ENCODE peak calls at places on chromosomes 11 and 22, in four cellular contexts. U, H, T and F are unnamed samples.

GRCh38 chr11:92556435-92556834 is 331.8 kb downstream of the FAT3 start:
- DNase-seq in U (no peak), H (no peak), T (no peak), F (no peak)

GRCh38 chr11:108853864-108854263 is 189.0 kb downstream of the DDX10 start:
- DNase-seq in U (no peak), H (no peak), T (no peak), F (no peak)

GRCh38 chr11:99973993-99974392 is 713.1 kb upstream of the ARHGAP42 start:
- DNase-seq in U (no peak), H (no peak), T (no peak), F (no peak)

GRCh38 chr11:129973068-129973467 is 29.6 kb downstream of the PRDM10 start:
- DNase-seq in U (no peak), H (no peak), T (no peak), F (peak)

GRCh38 chr11:57315491-57315890 is 9.3 kb downstream of the TNKS1BP1 start:
- DNase-seq in U (no peak), H (peak), T (no peak), F (no peak)

GRCh38 chr11:55457641-55458040 is 89.9 kb downstream of the OR4A15 start:
- DNase-seq in U (no peak), H (no peak), T (no peak), F (no peak)

GRCh38 chr22:26953380-26953807 is 296.0 kb downstream of the MIAT start:
- DNase-seq in U (no peak), H (no peak), T (no peak), F (no peak)

GRCh38 chr11:45677811-45678515 is 12.5 kb upstream of the CHST1 start:
- DNase-seq in U (no peak), H (no peak), T (no peak), F (no peak)

GRCh38 chr11:33835143-33835878 is 56.6 kb downstream of the LMO2 start:
- DNase-seq in U (no peak), H (peak), T (peak), F (no peak)

GRCh38 chr11:114821626-114822025 is 143.3 kb downstream of the NXPE2 start:
- DNase-seq in U (no peak), H (peak), T (no peak), F (no peak)

GRCh38 chr11:64040684-64041267 is 5.0 kb downstream of the FLRT1 start:
- DNase-seq in U (no peak), H (peak), T (no peak), F (no peak)

GRCh38 chr11:67285541-67286498 is 3.3 kb upstream of the ANKRD13D start:
- DNase-seq in U (no peak), H (no peak), T (no peak), F (peak)

GRCh38 chr11:21625982-21626381 is 566.9 kb upstream of the ANO5 start:
- DNase-seq in U (no peak), H (no peak), T (no peak), F (peak)

GRCh38 chr11:95230054-95231034 is 658 bp downstream of the SESN3 start:
- DNase-seq in U (no peak), H (no peak), T (no peak), F (no peak)

DNA sequence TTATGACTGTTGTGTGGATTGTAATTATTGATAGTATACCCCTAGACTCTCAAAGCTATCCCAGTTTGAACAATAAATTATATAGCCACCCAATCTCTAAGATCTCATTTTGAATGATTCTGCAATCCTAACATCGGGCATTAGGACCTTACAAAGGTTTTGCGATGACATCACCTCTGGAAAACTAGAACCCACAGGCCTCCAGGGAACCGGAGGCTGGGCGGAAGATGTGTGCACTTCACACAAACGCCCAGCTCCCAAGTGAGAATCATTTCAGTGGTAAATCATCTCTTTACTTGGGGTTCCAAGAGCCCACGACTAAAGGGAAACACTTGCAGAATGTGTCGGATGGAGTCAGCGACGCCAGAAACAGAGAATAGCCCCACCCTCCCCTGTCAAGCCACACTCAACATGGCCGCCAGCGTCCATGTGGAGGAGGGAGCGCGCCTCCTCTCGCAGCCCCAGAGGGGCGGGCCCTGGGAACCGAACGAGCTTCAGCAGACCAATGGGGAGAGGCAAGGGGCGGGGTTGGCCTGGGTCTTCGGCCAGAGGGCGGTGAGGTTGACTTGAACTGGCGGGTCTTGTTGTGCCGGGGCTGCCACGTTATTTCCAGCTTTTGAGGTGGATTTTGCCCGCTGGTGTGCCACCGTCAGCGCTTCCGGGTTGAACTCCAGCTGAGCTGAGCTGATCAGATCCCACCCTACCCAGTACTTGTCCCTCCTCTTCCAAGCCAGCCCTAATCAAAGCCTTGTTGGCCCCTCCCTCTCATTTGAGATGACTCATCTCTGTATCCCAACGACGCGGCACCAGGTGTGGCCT is 8.4 kb upstream of the MRPL48 start:
- DNase-seq in U (peak), H (peak), T (peak), F (peak)
- TF ChIP-seq POLR2AphosphoS5 in U (peak), H (peak), T (peak), F (peak)

GRCh38 chr11:111358038-111359001 is 20.8 kb downstream of the POU2AF1 start:
- DNase-seq in U (no peak), H (no peak), T (no peak), F (no peak)

GRCh38 chr11:111357150-111358037 is 21.7 kb downstream of the POU2AF1 start:
- DNase-seq in U (no peak), H (no peak), T (no peak), F (no peak)

GRCh38 chr11:111360150-111361043 is 18.7 kb downstream of the POU2AF1 start:
- DNase-seq in U (no peak), H (no peak), T (no peak), F (no peak)

GRCh38 chr11:111361082-111361801 is 17.8 kb downstream of the POU2AF1 start:
- DNase-seq in U (no peak), H (no peak), T (no peak), F (no peak)

GRCh38 chr11:111359223-111360149 is 19.6 kb downstream of the POU2AF1 start:
- DNase-seq in U (no peak), H (no peak), T (no peak), F (no peak)
- TF ChIP-seq SPI1 in U (no peak), H (no peak), T (no peak), F (no peak)

GRCh38 chr11:66263231-66263630 is 5.2 kb upstream of the RAB1B start:
- DNase-seq in U (no peak), H (no peak), T (no peak), F (no peak)
- TF ChIP-seq POLR2AphosphoS5 in U (no peak), H (no peak), T (no peak), F (no peak)

DNA sequence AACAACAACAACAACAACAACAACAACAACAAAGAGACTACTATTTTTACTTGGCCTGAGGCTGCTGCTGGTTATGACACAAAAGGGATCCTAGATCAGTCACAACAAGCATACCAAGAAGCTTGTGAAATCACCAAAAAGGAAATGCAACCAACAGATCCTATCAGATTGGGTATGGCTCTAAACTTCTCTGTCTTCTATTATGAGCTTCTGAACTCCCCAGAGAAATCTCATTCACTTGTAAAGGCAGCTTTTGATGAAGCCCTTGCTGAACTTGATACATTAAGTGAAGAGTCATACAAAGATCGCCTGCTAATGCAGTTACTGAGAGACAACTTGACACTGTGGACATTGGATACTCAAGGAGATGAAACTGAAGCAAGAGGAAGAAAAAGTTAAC is 10.4 kb upstream of the MS4A2 start:
- DNase-seq in U (no peak), H (no peak), T (no peak), F (peak)
- TF ChIP-seq SPI1 in U (no peak), H (no peak), T (no peak), F (no peak)

GRCh38 chr22:28883657-28883916 is 215 bp downstream of the ZNRF3 start:
- DNase-seq in U (no peak), H (no peak), T (no peak), F (no peak)

GRCh38 chr22:28883917-28884753 is 763 bp downstream of the ZNRF3 start:
- DNase-seq in U (peak), H (peak), T (no peak), F (no peak)

GRCh38 chr22:28884754-28885375 is 1.5 kb downstream of the ZNRF3 start:
- DNase-seq in U (no peak), H (peak), T (no peak), F (no peak)

GRCh38 chr22:28882545-28882877 is 861 bp upstream of the ZNRF3 start:
- DNase-seq in U (no peak), H (peak), T (no peak), F (no peak)

GRCh38 chr22:28882878-28883656 is at the start of gene ZNRF3:
- DNase-seq in U (peak), H (peak), T (no peak), F (peak)
- TF ChIP-seq POLR2AphosphoS5 in U (no peak), H (peak), T (no peak), F (peak)

GRCh38 chr11:44348721-44349120 is 38.8 kb upstream of the ALX4 start:
- DNase-seq in U (no peak), H (no peak), T (no peak), F (no peak)

GRCh38 chr11:44348114-44348513 is 38.2 kb upstream of the ALX4 start:
- DNase-seq in U (no peak), H (no peak), T (no peak), F (no peak)

GRCh38 chr11:44351006-44351660 is 41.2 kb upstream of the ALX4 start:
- DNase-seq in U (no peak), H (no peak), T (peak), F (no peak)

GRCh38 chr11:44349328-44349727 is 39.4 kb upstream of the ALX4 start:
- DNase-seq in U (no peak), H (no peak), T (no peak), F (no peak)

GRCh38 chr11:44351898-44352498 is 42.1 kb upstream of the ALX4 start:
- DNase-seq in U (no peak), H (peak), T (no peak), F (peak)
- TF ChIP-seq SPI1 in U (no peak), H (no peak), T (no peak), F (no peak)